ENCODE peak calls at places on chromosomes 2 and 18, in five cellular contexts. U is hepatocyte, M is cardiac fibroblast, B is lung, O is suprapubic skin. H is an unnamed sample.

GRCh38 chr2:148282201-148282600 is 261.3 kb downstream of the MBD5 start:
- DNase-seq in U (no peak), M (peak; percentile 25), B (no peak), O (no peak), H (no peak)

GRCh38 chr2:104641801-104642200 is 212.1 kb upstream of the POU3F3 start:
- DNase-seq in U (no peak), M (no peak), B (no peak), O (no peak), H (no peak)

GRCh38 chr2:238496756-238497609 is 70.3 kb downstream of the ASB1 start:
- DNase-seq in U (no peak), M (no peak), B (no peak), O (peak; percentile 64), H (no peak)

GRCh38 chr2:32572737-32573136 is 55.1 kb upstream of the TTC27 start:
- DNase-seq in U (no peak), M (no peak), B (no peak), O (no peak), H (no peak)

GRCh38 chr18:44818668-44819403 is 138.1 kb downstream of the SETBP1 start:
- DNase-seq in U (no peak), M (no peak), B (no peak), O (no peak), H (no peak)

GRCh38 chr2:193240752-193241151 is 1046.0 kb upstream of the TMEFF2 start:
- DNase-seq in U (peak; percentile 19), M (no peak), B (no peak), O (no peak), H (no peak)

GRCh38 chr18:21740724-21741510 is at the start of gene MIB1:
- DNase-seq in U (peak; percentile 84), M (no peak), B (no peak), O (no peak), H (no peak)

GRCh38 chr2:260507-261161 is 3.2 kb downstream of the SH3YL1 start:
- DNase-seq in U (peak; percentile 51), M (no peak), B (no peak), O (no peak), H (no peak)

GRCh38 chr2:107068069-107068468 is 182.1 kb upstream of the ST6GAL2 start:
- DNase-seq in U (no peak), M (no peak), B (no peak), O (no peak), H (no peak)

GRCh38 chr18:48950536-48951447 is at the start of gene SMAD7:
- DNase-seq in U (peak; percentile 41), M (no peak), B (no peak), O (no peak), H (no peak)

GRCh38 chr2:198203306-198203705 is 398.9 kb downstream of the PLCL1 start:
- DNase-seq in U (peak; percentile 11), M (no peak), B (no peak), O (no peak), H (no peak)

GRCh38 chr2:1503471-1504310 is 90.4 kb downstream of the TPO start:
- DNase-seq in U (no peak), M (no peak), B (no peak), O (peak; percentile 75), H (no peak)

GRCh38 chr18:75538727-75539126 is 111.2 kb upstream of the SMIM21 start:
- DNase-seq in U (no peak), M (peak; percentile 82), B (peak; percentile 27), O (no peak), H (no peak)

GRCh38 chr2:128466377-128467175 is 147.9 kb upstream of the HS6ST1 start:
- DNase-seq in U (no peak), M (no peak), B (peak; percentile 14), O (peak; percentile 71), H (no peak)

GRCh38 chr2:178473931-178474330 is 4.5 kb downstream of the FKBP7 start:
- DNase-seq in U (no peak), M (peak; percentile 49), B (no peak), O (no peak), H (no peak)

GRCh38 chr2:177072069-177072468 is 140.5 kb upstream of the HNRNPA3 start:
- DNase-seq in U (peak; percentile 16), M (no peak), B (no peak), O (no peak), H (no peak)

GRCh38 chr2:67215214-67215613 is 181.9 kb upstream of the ETAA1 start:
- DNase-seq in U (peak; percentile 86), M (peak; percentile 73), B (peak; percentile 48), O (no peak), H (peak; percentile 82)

GRCh38 chr2:179909845-179910734 is 48.7 kb upstream of the ZNF385B start:
- DNase-seq in U (no peak), M (no peak), B (no peak), O (no peak), H (no peak)

DNA sequence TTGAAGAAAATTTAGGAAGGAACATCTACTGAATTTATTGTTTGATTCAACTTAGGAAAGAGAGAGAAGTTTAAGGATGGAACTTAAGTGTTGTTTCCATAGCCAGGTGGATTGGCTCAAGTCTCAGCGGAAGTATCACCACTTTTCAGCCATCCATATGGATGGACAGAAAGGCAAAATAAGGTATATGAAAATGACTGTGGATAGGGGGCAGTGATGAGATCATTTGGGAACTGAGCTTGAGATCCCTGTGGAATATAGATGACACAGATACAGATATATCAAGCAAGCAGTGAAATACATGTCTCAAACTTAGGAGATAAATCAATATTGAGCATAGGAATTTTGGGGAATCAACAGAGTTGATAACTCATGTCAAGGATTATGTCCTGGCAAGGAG is 1462.7 kb upstream of the NXPH2 start:
- DNase-seq in U (no peak), M (no peak), B (no peak), O (no peak), H (no peak)
- TF ChIP-seq CTCF in U (no peak), M (no peak), B (no peak), O (no peak), H (no peak)

DNA sequence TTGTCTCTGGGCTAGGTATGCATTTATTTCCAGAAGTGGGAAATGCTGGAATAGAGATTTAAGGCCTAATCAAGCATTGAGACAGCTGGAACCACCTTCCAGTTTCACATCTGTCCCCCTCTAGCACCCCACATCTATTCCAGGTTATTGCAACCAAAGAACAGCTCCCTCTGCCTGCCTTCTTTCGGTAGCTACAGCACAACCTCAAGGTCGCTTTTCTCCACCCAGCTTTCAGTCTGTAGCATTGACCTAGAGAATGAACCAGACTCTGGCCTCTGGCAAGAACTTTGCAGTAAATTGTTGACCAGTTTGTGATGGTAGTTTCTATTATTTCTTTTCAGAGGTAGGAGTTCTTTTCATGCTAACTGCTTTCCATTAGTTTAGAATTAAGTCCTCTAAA is 484.2 kb downstream of the DLGAP1 start:
- DNase-seq in U (peak; percentile 43), M (no peak), B (no peak), O (no peak), H (no peak)
- TF ChIP-seq CTCF in U (peak; percentile 37), M (no peak), B (no peak), O (no peak), H (no peak)

DNA sequence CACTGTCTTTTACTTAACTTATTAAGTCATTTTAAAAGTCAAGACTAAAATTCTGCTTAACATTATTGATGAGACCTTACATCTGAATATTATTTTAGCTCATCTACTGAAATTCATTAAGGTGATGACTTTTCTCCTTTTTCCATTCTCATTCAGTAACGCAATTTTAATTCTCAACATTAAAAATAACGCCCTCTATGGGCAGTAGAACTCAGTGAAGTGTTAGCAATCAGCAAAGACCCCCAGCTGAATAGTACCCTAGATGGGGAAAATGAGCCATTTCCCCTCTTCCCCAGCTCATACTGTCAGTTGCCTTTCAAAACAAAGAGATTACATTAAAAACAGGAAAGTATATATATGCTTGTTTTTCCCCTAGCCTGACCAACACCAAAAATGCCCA is 203.3 kb downstream of the NR4A2 start:
- DNase-seq in U (no peak), M (no peak), B (no peak), O (no peak), H (no peak)
- TF ChIP-seq CTCF in U (no peak), M (no peak), B (no peak), O (no peak), H (no peak)

GRCh38 chr18:77068321-77068841 is 64.2 kb downstream of the MBP start:
- DNase-seq in U (no peak), M (peak; percentile 60), B (no peak), O (no peak), H (no peak)

GRCh38 chr18:77068890-77069312 is 63.7 kb downstream of the MBP start:
- DNase-seq in U (no peak), M (no peak), B (no peak), O (no peak), H (no peak)

GRCh38 chr18:77066101-77066500 is 66.5 kb downstream of the MBP start:
- DNase-seq in U (no peak), M (no peak), B (no peak), O (no peak), H (no peak)

GRCh38 chr18:77066689-77067088 is 65.9 kb downstream of the MBP start:
- DNase-seq in U (no peak), M (no peak), B (no peak), O (no peak), H (no peak)

GRCh38 chr18:77067315-77068061 is 65.1 kb downstream of the MBP start:
- DNase-seq in U (peak; percentile 74), M (peak; percentile 95), B (no peak), O (no peak), H (peak; percentile 91)
- TF ChIP-seq CTCF in U (no peak), M (peak; percentile 26), B (no peak), O (peak; percentile 5), H (peak; percentile 16)

DNA sequence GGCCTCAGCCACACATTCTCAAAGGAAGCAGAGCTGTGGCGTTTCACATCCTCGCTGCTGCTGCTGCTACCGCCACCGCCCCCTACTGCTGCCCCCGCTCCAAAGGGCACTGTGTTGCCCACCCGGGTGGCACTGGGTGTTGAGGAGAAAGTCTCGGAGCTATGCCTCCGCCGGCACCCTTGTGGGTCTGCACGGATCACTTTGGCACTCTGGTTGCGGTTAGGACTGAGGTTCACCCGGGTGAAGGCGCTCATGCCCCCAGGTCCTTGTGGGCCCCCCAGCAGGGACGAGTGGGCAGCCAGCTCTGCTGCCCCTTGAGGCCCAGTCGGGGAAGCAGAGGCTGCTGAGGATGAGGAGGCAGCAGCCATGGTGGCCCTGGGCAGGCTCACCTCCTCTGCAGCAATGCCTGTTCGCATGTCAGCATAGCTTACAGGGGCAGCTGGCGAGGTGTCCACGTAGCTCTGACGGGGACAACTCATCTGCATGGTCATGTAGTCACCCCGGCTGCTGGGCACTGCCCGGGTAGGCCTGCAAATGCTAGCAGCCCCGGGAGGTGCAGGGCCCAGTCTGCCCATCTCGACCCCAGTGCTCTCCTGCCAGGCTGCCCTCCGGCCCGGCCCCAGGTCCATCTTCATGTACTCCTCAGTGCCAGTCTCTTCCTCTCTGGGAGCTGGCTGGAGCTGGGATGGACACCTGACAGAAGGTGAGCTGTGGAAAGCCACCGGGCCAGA is 4.2 kb downstream of the IRS1 start:
- DNase-seq in U (no peak), M (no peak), B (no peak), O (no peak), H (peak; percentile 42)
- TF ChIP-seq CTCF in U (no peak), M (peak; percentile 30), B (no peak), O (no peak), H (peak; percentile 27)

DNA sequence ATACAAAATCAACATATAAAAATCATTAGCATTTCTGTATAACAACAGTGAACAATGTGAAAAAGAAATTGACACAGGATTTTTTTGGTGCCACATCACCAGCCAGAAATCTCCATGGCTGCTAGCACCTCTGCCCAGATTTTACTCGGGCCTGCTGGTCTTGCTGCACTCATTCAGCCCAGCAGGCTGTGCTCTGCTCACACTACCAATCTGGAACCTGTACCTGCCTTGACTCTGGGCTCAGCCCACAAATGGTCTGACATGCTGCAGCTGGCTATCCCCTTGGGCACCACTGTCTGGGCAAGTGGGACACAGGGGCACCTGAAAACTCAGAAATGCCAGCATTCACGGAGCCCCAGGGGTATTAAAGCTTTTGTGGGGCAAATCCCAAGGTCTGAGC is 392.5 kb upstream of the NRXN1 start:
- DNase-seq in U (peak; percentile 8), M (no peak), B (no peak), O (no peak), H (no peak)
- TF ChIP-seq CTCF in U (peak; percentile 15), M (no peak), B (no peak), O (no peak), H (no peak)